ENCODE peak calls at places on chromosomes 5 and 9, in six cellular contexts. Z is cardiac fibroblast; G is retina; K is left colon; Q is EL; U is stimulated activated CD4-positive, alpha-beta T cell treated with anti-CD3 and anti-CD28 coated beads, Interleukin-1b, Interleukin-23, amount 100 ng/mL, for 4 hours. M is an unnamed sample.

GRCh38 chr5:68054625-68055024 is 160.9 kb upstream of the PIK3R1 start:
- DNase-seq in Z (peak), G (no peak), K (no peak), Q (no peak), U (no peak), M (peak)

GRCh38 chr9:113361304-113362018 is 12.1 kb downstream of the BSPRY start:
- DNase-seq in Z (peak), G (no peak), K (no peak), Q (peak), U (no peak), M (no peak)

GRCh38 chr5:64690104-64690416 is 243 bp upstream of the SHISAL2B start:
- DNase-seq in Z (no peak), G (no peak), K (no peak), Q (no peak), U (no peak), M (no peak)

GRCh38 chr9:2150338-2150737 is 135.2 kb downstream of the SMARCA2 start:
- DNase-seq in Z (no peak), G (no peak), K (no peak), Q (no peak), U (no peak), M (no peak)

GRCh38 chr5:146541956-146542849 is 26.2 kb upstream of the GPR151 start:
- DNase-seq in Z (peak), G (peak), K (peak), Q (peak), U (peak), M (peak)

GRCh38 chr9:93662952-93663572 is 86.7 kb downstream of the PHF2 start:
- DNase-seq in Z (no peak), G (no peak), K (peak), Q (no peak), U (no peak), M (no peak)

GRCh38 chr5:74648835-74649286 is 8.3 kb upstream of the ENC1 start:
- DNase-seq in Z (peak), G (peak), K (no peak), Q (peak), U (no peak), M (peak)

GRCh38 chr9:33480094-33480493 is 6.4 kb upstream of the NOL6 start:
- DNase-seq in Z (no peak), G (no peak), K (no peak), Q (peak), U (no peak), M (no peak)

GRCh38 chr5:148574167-148574566 is 80.2 kb downstream of the HTR4 start:
- DNase-seq in Z (no peak), G (no peak), K (no peak), Q (no peak), U (no peak), M (no peak)

GRCh38 chr5:87539839-87540238 is 127.1 kb upstream of the CCNH start:
- DNase-seq in Z (no peak), G (no peak), K (no peak), Q (no peak), U (no peak), M (no peak)

GRCh38 chr9:76026796-76027195 is 136.3 kb downstream of the PCSK5 start:
- DNase-seq in Z (no peak), G (no peak), K (no peak), Q (no peak), U (no peak), M (no peak)

GRCh38 chr9:1982074-1982473 is 33.1 kb upstream of the SMARCA2 start:
- DNase-seq in Z (no peak), G (no peak), K (no peak), Q (no peak), U (no peak), M (no peak)

GRCh38 chr9:137301086-137301947 is 754 bp downstream of the NRARP start:
- DNase-seq in Z (peak), G (peak), K (no peak), Q (peak), U (no peak), M (peak)

GRCh38 chr5:103059525-103059924 is 60.4 kb downstream of the GIN1 start:
- DNase-seq in Z (no peak), G (no peak), K (no peak), Q (no peak), U (no peak), M (no peak)

GRCh38 chr9:126097679-126098078 is 228.9 kb upstream of the MVB12B start:
- DNase-seq in Z (no peak), G (no peak), K (no peak), Q (no peak), U (no peak), M (no peak)

GRCh38 chr9:5631021-5631420 is 2.1 kb downstream of the RIC1 start:
- DNase-seq in Z (peak), G (no peak), K (no peak), Q (peak), U (no peak), M (no peak)

GRCh38 chr9:109497193-109498165 is 628 bp downstream of the PTPN3 start:
- DNase-seq in Z (no peak), G (no peak), K (peak), Q (peak), U (no peak), M (peak)

GRCh38 chr9:14153310-14153720 is 160.6 kb downstream of the NFIB start:
- DNase-seq in Z (peak), G (no peak), K (no peak), Q (no peak), U (no peak), M (no peak)

GRCh38 chr5:58724992-58725391 is 142.1 kb downstream of the RAB3C start:
- DNase-seq in Z (no peak), G (no peak), K (no peak), Q (no peak), U (no peak), M (no peak)

GRCh38 chr9:38183994-38184568 is 115.1 kb upstream of the SHB start:
- DNase-seq in Z (peak), G (no peak), K (no peak), Q (peak), U (no peak), M (no peak)

GRCh38 chr9:91817493-91818225 is 132.4 kb downstream of the ROR2 start:
- DNase-seq in Z (peak), G (peak), K (no peak), Q (peak), U (no peak), M (no peak)

GRCh38 chr5:132747693-132748440 is 641 bp downstream of the CCNI2 start:
- DNase-seq in Z (no peak), G (peak), K (no peak), Q (no peak), U (peak), M (no peak)

GRCh38 chr9:133494636-133495326 is 15.9 kb upstream of the SLC2A6 start:
- DNase-seq in Z (no peak), G (no peak), K (no peak), Q (no peak), U (no peak), M (no peak)

GRCh38 chr9:135547756-135548736 is 2.1 kb downstream of the OBP2A start:
- DNase-seq in Z (no peak), G (no peak), K (no peak), Q (no peak), U (no peak), M (no peak)

GRCh38 chr9:122263699-122264349 is 816 bp downstream of the RBM18 start:
- DNase-seq in Z (peak), G (no peak), K (no peak), Q (no peak), U (no peak), M (no peak)

GRCh38 chr5:141743652-141744333 is 61.8 kb upstream of the ARAP3 start:
- DNase-seq in Z (no peak), G (no peak), K (no peak), Q (no peak), U (no peak), M (no peak)

GRCh38 chr9:102185371-102185770 is 446.9 kb upstream of the GRIN3A start:
- DNase-seq in Z (no peak), G (peak), K (no peak), Q (no peak), U (no peak), M (no peak)

GRCh38 chr9:129886226-129887174 is 51.2 kb downstream of the USP20 start:
- DNase-seq in Z (peak), G (no peak), K (no peak), Q (no peak), U (peak), M (no peak)

GRCh38 chr5:72427488-72428437 is 79.4 kb downstream of the ZNF366 start:
- DNase-seq in Z (peak), G (no peak), K (no peak), Q (peak), U (no peak), M (peak)

GRCh38 chr9:21576331-21577189 is 94.4 kb upstream of the IFNE start:
- DNase-seq in Z (peak), G (peak), K (no peak), Q (peak), U (no peak), M (no peak)

GRCh38 chr9:132458432-132458831 is 48.4 kb downstream of the CFAP77 start:
- DNase-seq in Z (no peak), G (no peak), K (no peak), Q (no peak), U (no peak), M (no peak)

GRCh38 chr5:177445052-177446016 is 1.3 kb upstream of the PRR7 start:
- DNase-seq in Z (no peak), G (peak), K (no peak), Q (no peak), U (no peak), M (no peak)

M was measured in DMS 273 treated with DMSO at 0.1 percent for 48 hours.